ENCODE peak calls at places on chromosomes 12 and 14, in six cellular contexts. E is BJ; N is fibroblast of the aortic adventitia; X is A549; Q is iPS DF 6.9; D is CD8-positive, alpha-beta T cell. P is an unnamed sample.

GRCh38 chr12:122977153-122977552 is 2.1 kb downstream of the OGFOD2 start:
- DNase-seq in E (no peak), D (no peak), Q (no peak), X (no peak), N (no peak), P (no peak)

GRCh38 chr12:94074970-94075695 is 73.2 kb upstream of the PLXNC1 start:
- DNase-seq in N (peak), X (peak), E (peak), Q (no peak), D (no peak), P (peak)

GRCh38 chr14:77053046-77053841 is 24.7 kb upstream of the IRF2BPL start:
- DNase-seq in D (peak), Q (peak), X (peak), E (no peak), N (peak), P (no peak)

GRCh38 chr14:50070840-50071548 is 45.4 kb downstream of the VCPKMT start:
- DNase-seq in E (no peak), D (no peak), X (no peak), N (no peak), Q (no peak), P (no peak)

GRCh38 chr12:106251636-106252035 is 3.8 kb upstream of the CKAP4 start:
- DNase-seq in X (no peak), D (no peak), E (no peak), N (no peak), Q (no peak), P (no peak)

GRCh38 chr14:23022849-23023499 is 11.7 kb downstream of the PSMB5 start:
- DNase-seq in Q (no peak), X (no peak), E (no peak), N (no peak), D (no peak), P (no peak)

GRCh38 chr12:93080994-93081809 is 152.1 kb upstream of the EEA1 start:
- DNase-seq in N (peak), X (no peak), E (no peak), Q (no peak), D (no peak), P (no peak)

GRCh38 chr14:90017371-90017770 is 44.4 kb upstream of the KCNK13 start:
- DNase-seq in X (no peak), D (no peak), Q (no peak), E (no peak), N (peak), P (no peak)

GRCh38 chr12:89183985-89184435 is 168.3 kb downstream of the DUSP6 start:
- DNase-seq in X (peak), E (no peak), N (peak), D (no peak), Q (no peak), P (peak)

GRCh38 chr14:96145116-96145864 is 59.3 kb upstream of the BDKRB2 start:
- DNase-seq in X (no peak), N (peak), D (no peak), E (peak), Q (no peak), P (peak)

GRCh38 chr12:107610030-107610859 is 75.4 kb upstream of the PWP1 start:
- DNase-seq in D (no peak), N (peak), Q (peak), X (peak), E (no peak), P (peak)

GRCh38 chr12:24943947-24944597 is 4.8 kb downstream of the BCAT1 start:
- DNase-seq in Q (no peak), D (no peak), N (peak), E (no peak), X (no peak), P (no peak)

GRCh38 chr14:24911324-24912095 is 138.4 kb downstream of the STXBP6 start:
- DNase-seq in E (peak), X (peak), Q (no peak), D (no peak), N (peak), P (no peak)

GRCh38 chr12:127401005-127401404 is 866.0 kb upstream of the TMEM132C start:
- DNase-seq in E (no peak), Q (no peak), X (no peak), D (no peak), N (peak), P (no peak)

GRCh38 chr12:8032242-8033152 is at the start of gene FOXJ2:
- DNase-seq in E (no peak), Q (peak), N (peak), X (peak), D (peak), P (no peak)

GRCh38 chr14:80215756-80216581 is 4.7 kb upstream of the DIO2 start:
- DNase-seq in N (peak), Q (no peak), D (no peak), X (peak), E (no peak), P (no peak)
- H3K4me3 ChIP-seq in N (no peak), Q (no peak), D (no peak), X (peak), E (no peak), P (no peak)

GRCh38 chr14:73462078-73462715 is 3.9 kb upstream of the NUMB start:
- DNase-seq in D (no peak), Q (no peak), X (peak), E (no peak), N (peak), P (no peak)
- H3K4me3 ChIP-seq in D (no peak), Q (no peak), X (peak), E (no peak), N (peak), P (peak)

GRCh38 chr14:65259000-65259399 is 153.5 kb upstream of the FUT8 start:
- DNase-seq in D (no peak), N (peak), Q (no peak), X (no peak), E (no peak), P (no peak)

GRCh38 chr14:65261946-65262345 is 150.6 kb upstream of the FUT8 start:
- DNase-seq in X (no peak), E (no peak), N (no peak), Q (no peak), D (no peak), P (no peak)

GRCh38 chr14:65261425-65261920 is 151.1 kb upstream of the FUT8 start:
- DNase-seq in D (no peak), X (no peak), Q (no peak), N (peak), E (no peak), P (no peak)

GRCh38 chr14:65260786-65261185 is 151.7 kb upstream of the FUT8 start:
- DNase-seq in X (no peak), N (peak), Q (no peak), E (no peak), D (no peak), P (peak)

GRCh38 chr14:65263161-65263788 is 149.3 kb upstream of the FUT8 start:
- DNase-seq in N (peak), D (no peak), Q (no peak), X (no peak), E (no peak), P (no peak)
- H3K4me3 ChIP-seq in N (no peak), D (no peak), Q (no peak), X (no peak), E (no peak), P (no peak)

GRCh38 chr14:21535545-21536394 is 9.6 kb upstream of the SALL2 start:
- DNase-seq in Q (no peak), X (no peak), E (no peak), N (no peak), D (no peak), P (no peak)
- H3K4me3 ChIP-seq in Q (peak), X (no peak), E (no peak), N (no peak), D (no peak), P (no peak)

GRCh38 chr14:54444003-54444402 is 2.8 kb upstream of the CNIH1 start:
- DNase-seq in Q (no peak), N (no peak), X (no peak), D (no peak), E (peak), P (no peak)
- H3K4me3 ChIP-seq in Q (no peak), N (no peak), X (no peak), D (no peak), E (no peak), P (no peak)

GRCh38 chr14:101783260-101784016 is 21.9 kb downstream of the PPP2R5C start:
- DNase-seq in Q (no peak), N (no peak), E (no peak), D (no peak), X (no peak), P (no peak)

GRCh38 chr14:101784631-101785030 is 23.1 kb downstream of the PPP2R5C start:
- DNase-seq in X (no peak), Q (no peak), D (no peak), N (no peak), E (no peak), P (no peak)

GRCh38 chr14:101780390-101780789 is 18.9 kb downstream of the PPP2R5C start:
- DNase-seq in X (no peak), D (no peak), Q (no peak), E (no peak), N (no peak), P (no peak)

GRCh38 chr14:101780887-101781239 is 19.4 kb downstream of the PPP2R5C start:
- DNase-seq in N (no peak), D (no peak), X (no peak), Q (no peak), E (no peak), P (no peak)

DNA sequence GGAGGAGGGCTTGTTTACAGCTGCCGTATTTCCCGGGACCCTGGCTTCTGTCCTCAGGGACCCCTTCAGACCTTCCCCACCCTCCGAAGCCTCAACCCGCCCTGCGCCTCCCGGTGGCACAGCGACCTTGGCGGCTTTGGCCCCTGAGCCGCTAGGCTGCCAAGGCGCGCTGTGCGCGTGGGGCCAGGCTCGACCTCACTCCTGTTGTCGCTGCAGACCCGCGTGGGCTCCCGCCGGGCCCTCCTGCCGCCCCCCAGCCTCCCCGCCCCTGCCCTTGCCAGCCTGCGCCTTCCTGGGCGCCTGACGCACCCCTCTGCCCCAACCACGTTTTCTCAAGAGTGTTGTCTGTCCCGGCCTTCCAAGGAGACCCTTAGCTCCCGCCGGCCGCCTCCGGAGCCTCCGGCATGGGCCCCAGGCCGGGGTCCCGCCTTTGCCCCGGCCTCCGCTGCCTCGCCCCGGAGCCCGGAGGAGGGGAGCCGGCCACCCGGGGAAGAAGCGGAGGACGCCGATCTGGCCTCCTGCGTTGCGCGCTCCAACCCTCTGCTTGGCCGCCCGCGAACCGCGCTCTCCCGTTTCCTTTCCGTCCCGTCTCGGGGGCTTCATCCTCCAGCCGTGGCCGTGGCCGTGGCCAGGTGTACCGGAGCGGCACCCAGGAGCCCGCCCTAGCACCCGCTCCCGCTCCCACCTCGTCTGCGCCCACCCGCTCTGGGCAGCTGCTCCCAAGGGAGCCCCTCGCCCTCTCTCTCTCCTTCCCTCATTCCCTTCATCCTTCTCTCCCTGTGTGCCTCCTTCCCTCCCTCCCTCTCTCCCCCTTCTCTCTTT is 19.9 kb downstream of the PPP2R5C start:
- DNase-seq in X (no peak), N (peak), E (no peak), D (peak), Q (no peak), P (no peak)
- H3K4me3 ChIP-seq in X (peak), N (peak), E (peak), D (peak), Q (peak), P (peak)

GRCh38 chr14:97346675-97347074 is 549.5 kb downstream of the VRK1 start:
- DNase-seq in E (no peak), Q (no peak), X (no peak), D (no peak), N (no peak), P (no peak)
- H3K4me3 ChIP-seq in E (no peak), Q (no peak), X (no peak), D (no peak), N (no peak), P (no peak)

DNA sequence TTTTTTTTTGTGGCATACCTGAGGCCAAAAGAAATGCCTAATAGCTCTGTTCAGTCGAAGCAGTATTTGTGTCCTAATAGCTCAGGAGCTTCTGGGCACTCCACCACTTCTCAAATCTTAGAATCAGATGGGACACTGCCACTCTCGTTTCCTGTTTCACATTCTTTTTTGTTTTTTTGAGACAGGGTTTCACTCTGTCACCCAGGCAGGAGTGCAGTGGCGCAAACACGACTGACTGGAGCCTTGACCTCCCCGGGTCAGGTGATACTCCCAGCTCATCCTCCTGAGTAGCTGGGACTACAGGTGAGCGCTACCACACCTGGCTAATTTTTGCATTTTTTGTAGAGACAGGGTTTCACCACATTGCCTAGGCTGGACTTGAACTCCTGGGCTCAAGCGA is 52.7 kb downstream of the SPPL3 start:
- DNase-seq in E (no peak), Q (no peak), D (no peak), N (no peak), X (no peak), P (no peak)
- H3K4me3 ChIP-seq in E (no peak), Q (no peak), D (no peak), N (no peak), X (no peak), P (no peak)

DNA sequence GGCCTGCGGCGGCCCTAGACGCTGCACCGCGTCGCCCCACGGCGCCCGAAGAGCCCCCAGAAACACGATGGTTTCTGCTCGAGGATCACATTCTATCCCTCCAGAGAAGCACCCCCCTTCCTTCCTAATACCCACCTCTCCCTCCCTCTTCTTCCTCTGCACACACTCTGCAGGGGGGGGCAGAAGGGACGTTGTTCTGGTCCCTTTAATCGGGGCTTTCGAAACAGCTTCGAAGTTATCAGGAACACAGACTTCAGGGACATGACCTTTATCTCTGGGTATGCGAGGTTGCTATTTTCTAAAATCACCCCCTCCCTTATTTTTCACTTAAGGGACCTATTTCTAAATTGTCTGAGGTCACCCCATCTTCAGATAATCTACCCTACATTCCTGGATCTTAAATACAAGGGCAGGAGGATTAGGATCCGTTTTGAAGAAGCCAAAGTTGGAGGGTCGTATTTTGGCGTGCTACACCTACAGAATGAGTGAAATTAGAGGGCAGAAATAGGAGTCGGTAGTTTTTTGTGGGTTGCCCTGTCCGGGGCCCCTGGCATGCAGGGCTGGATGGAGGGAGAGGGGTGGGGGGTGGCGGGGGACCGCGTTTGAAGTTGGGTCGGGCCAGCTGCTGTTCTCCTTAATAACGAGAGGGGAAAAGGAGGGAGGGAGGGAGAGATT is 449 bp upstream of the CCND2 start:
- DNase-seq in D (no peak), Q (no peak), X (no peak), E (no peak), N (no peak), P (no peak)
- H3K4me3 ChIP-seq in D (peak), Q (peak), X (peak), E (no peak), N (no peak), P (no peak)